ENCODE peak calls at places on chromosomes 12 and 14, in nine cellular contexts. V, I, U, J, H, G, Z, Q and C are unnamed samples.
A peak's percentile ranks its signal among the peaks of the same experiment; 100 is the strongest.

GRCh38 chr12:108720757-108721514 is 10.4 kb downstream of the CORO1C start:
- DNase-seq in V (no peak), I (no peak), U (no peak), J (no peak), H (no peak), G (no peak), Z (no peak), Q (peak; percentile 90), C (no peak)

GRCh38 chr14:102419276-102419675 is 56.5 kb downstream of the TECPR2 start:
- DNase-seq in V (no peak), I (no peak), U (no peak), J (no peak), H (no peak), G (no peak), Z (no peak), Q (no peak), C (no peak)

GRCh38 chr12:130713581-130713991 is 2.5 kb downstream of the RIMBP2 start:
- DNase-seq in V (no peak), I (no peak), U (no peak), J (no peak), H (no peak), G (no peak), Z (no peak), Q (peak; percentile 22), C (no peak)

GRCh38 chr12:123705935-123706334 is 6.2 kb upstream of the ATP6V0A2 start:
- DNase-seq in V (no peak), I (no peak), U (no peak), J (no peak), H (no peak), G (no peak), Z (no peak), Q (no peak), C (no peak)

GRCh38 chr12:96045566-96045965 is 10.2 kb upstream of the LTA4H start:
- DNase-seq in V (no peak), I (no peak), U (no peak), J (no peak), H (peak; percentile 71), G (no peak), Z (no peak), Q (no peak), C (no peak)

GRCh38 chr12:116726749-116727148 is 11.1 kb downstream of the SPRING1 start:
- DNase-seq in V (peak; percentile 39), I (no peak), U (no peak), J (no peak), H (no peak), G (no peak), Z (no peak), Q (no peak), C (no peak)

GRCh38 chr14:105086833-105087307 is 21.6 kb upstream of the GPR132 start:
- DNase-seq in V (no peak), I (peak; percentile 74), U (peak; percentile 74), J (peak; percentile 82), H (peak; percentile 92), G (peak; percentile 67), Z (peak; percentile 84), Q (peak; percentile 91), C (no peak)

GRCh38 chr12:4894019-4894418 is 15.7 kb upstream of the KCNA1 start:
- DNase-seq in V (no peak), I (no peak), U (no peak), J (no peak), H (no peak), G (no peak), Z (no peak), Q (no peak), C (no peak)

GRCh38 chr14:74243051-74243450 is 3.8 kb downstream of the VSX2 start:
- DNase-seq in V (no peak), I (no peak), U (no peak), J (no peak), H (no peak), G (no peak), Z (no peak), Q (no peak), C (no peak)

GRCh38 chr14:74240794-74241610 is 1.8 kb downstream of the VSX2 start:
- DNase-seq in V (no peak), I (no peak), U (no peak), J (peak; percentile 13), H (no peak), G (no peak), Z (no peak), Q (peak; percentile 41), C (no peak)

GRCh38 chr14:74244115-74244514 is 4.9 kb downstream of the VSX2 start:
- DNase-seq in V (no peak), I (peak; percentile 21), U (no peak), J (no peak), H (no peak), G (no peak), Z (no peak), Q (no peak), C (no peak)

GRCh38 chr14:74241611-74242005 is 2.4 kb downstream of the VSX2 start:
- DNase-seq in V (no peak), I (no peak), U (no peak), J (no peak), H (no peak), G (no peak), Z (no peak), Q (no peak), C (no peak)

GRCh38 chr14:74242055-74243042 is 3.1 kb downstream of the VSX2 start:
- DNase-seq in V (no peak), I (no peak), U (no peak), J (no peak), H (no peak), G (no peak), Z (no peak), Q (no peak), C (no peak)
- H3K27me3 ChIP-seq in V (peaks cover 80% of the 10 kb centered on the region), I (peaks cover 74% of the 10 kb centered on the region), U (peaks cover 16% of the 10 kb centered on the region), J (peaks cover 44% of the 10 kb centered on the region), H (peaks cover 96% of the 10 kb centered on the region), G (peaks cover 60% of the 10 kb centered on the region), Z (peaks cover 95% of the 10 kb centered on the region), Q (peaks cover 92% of the 10 kb centered on the region), C (peaks cover 89% of the 10 kb centered on the region)

DNA sequence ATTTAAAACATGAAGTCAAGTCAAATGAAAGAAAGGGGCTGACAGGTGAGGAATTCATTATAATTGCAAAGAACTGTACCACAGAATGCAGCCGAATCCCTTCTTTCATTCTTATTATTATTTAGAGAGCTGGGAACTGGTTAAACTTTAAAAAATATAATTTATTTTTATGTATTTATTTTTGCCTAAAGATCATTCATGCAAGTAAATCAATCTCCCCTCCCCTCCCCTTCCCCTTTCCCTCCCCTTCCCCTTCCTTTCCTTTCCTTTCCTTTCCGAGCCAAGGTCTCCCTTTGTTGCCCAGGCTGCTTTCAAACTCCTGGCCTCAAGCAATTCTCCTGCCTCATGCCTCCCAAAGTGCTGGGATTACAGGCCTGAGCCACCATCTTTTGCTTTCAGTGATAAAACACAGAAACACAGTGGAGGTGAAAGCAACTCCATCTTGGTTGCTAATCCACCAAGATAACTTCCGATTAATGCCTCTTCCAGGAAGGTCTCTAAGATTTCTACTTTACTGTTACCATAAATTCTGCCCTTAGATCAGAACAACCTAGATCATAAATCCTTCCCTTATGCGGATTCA is 6.0 kb upstream of the UBC start:
- DNase-seq in V (no peak), I (no peak), U (no peak), J (no peak), H (no peak), G (no peak), Z (peak; percentile 15), Q (no peak), C (no peak)
- H3K4me3 ChIP-seq in V (no peak overlapping the region), I (peak overlapping the region; percentile 23), U (no peak overlapping the region), J (peak overlapping the region; percentile 99), H (no peak overlapping the region), G (peak overlapping the region; percentile 19), Z (no peak overlapping the region), Q (peak overlapping the region; percentile 36), C (no peak overlapping the region)

GRCh38 chr12:85280138-85280983 is at the start of gene ALX1:
- DNase-seq in V (no peak), I (no peak), U (no peak), J (no peak), H (peak; percentile 37), G (no peak), Z (peak; percentile 70), Q (peak; percentile 50), C (no peak)

GRCh38 chr12:85280984-85281946 is 1.2 kb downstream of the ALX1 start:
- DNase-seq in V (no peak), I (no peak), U (no peak), J (no peak), H (no peak), G (no peak), Z (no peak), Q (no peak), C (no peak)

GRCh38 chr12:85279449-85280137 is 427 bp upstream of the ALX1 start:
- DNase-seq in V (no peak), I (no peak), U (no peak), J (no peak), H (peak; percentile 29), G (no peak), Z (no peak), Q (no peak), C (no peak)

GRCh38 chr12:85277900-85278597 is 2.0 kb upstream of the ALX1 start:
- DNase-seq in V (no peak), I (no peak), U (no peak), J (no peak), H (peak; percentile 24), G (no peak), Z (no peak), Q (no peak), C (no peak)

DNA sequence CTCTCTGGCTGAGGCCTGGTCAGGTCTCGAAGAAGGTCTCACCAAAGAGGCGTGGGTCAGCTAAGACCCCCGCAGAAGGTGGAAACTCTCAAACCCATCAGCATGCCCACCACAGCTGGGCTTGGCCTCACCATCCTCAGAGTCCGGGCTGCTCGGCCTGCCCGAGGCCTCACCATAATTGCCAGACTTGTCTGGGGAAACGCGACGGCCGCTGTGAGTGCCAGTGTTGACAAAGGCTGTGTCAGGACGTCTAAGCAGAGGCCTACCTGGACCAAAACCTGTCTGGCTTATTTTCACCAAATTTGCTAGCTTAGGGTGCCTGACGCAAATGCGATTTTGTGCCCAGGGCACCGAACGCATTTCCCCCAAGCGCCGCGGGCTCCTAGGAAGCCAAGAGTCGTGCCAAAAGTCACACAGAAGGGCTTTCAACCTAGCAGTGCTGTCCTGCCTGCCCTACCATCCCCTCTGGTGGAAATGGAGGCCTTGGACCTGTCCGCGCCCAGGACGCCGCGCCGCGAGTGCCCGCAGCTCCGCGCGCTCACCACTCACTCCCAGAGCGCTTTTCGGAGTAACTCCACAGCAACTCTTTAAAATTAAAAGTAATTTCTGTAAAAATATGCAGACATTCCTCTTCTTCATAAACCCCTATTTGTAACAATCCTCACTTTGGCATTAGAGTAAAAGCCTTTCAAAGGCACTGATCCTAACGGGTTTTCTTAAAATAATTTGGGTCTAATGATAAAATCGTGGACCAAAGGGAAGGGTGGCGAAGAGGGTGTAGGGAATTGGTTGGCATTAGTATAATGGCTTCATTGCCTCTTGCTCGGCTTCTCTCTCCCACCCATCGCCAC is 1.2 kb upstream of the ALX1 start:
- DNase-seq in V (no peak), I (no peak), U (no peak), J (no peak), H (peak; percentile 32), G (no peak), Z (no peak), Q (no peak), C (no peak)
- H3K27me3 ChIP-seq in V (peaks cover 25% of the 10 kb centered on the region), I (no peaks in the 10 kb centered on the region), U (no peaks in the 10 kb centered on the region), J (peaks cover 4% of the 10 kb centered on the region), H (peaks cover 96% of the 10 kb centered on the region), G (peaks cover 18% of the 10 kb centered on the region), Z (peaks cover 26% of the 10 kb centered on the region), Q (peaks cover 80% of the 10 kb centered on the region), C (peaks cover 67% of the 10 kb centered on the region)

DNA sequence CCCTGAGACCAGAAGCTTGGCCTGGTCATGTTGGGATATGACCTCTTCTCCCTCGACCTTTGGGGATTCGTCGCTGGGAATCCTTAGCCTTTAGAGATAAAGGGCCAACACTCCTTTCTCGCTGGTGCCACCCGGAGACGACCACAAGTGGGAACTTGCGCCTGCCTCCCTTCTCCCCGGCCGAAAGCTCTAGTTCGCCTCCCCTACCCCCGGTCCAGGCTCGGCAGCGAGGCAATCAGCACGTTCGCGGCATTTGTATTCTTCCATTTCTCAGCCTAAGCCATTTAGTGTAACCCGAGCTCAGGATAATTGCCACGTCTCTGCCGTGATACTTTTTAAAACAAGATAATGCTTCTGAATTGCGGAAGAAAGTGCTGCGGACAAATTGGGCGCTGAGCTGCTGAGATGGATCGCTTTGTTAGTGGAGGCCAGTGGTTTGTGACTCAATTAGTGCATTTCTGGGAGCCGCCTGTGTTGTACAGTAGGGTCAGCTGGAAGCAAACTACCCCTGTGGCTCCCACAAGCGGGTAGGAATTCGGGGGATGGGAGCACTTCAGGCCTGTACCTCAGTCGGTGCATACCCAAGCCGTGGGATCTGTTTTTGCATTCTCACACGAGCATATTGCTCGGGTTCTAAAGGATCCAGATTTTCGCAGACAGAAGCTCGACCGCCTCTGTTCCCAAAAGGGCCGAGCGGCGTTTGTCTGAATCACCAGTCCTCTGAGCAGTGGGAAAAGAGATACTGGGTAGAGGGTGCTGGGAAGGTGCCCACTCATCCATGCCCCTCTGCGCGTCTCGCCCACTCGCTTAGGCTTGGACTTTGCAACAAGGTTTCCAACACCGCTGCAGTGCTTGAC is 6.8 kb upstream of the SIX1 start:
- DNase-seq in V (no peak), I (no peak), U (no peak), J (no peak), H (no peak), G (no peak), Z (no peak), Q (no peak), C (no peak)
- H3K4me3 ChIP-seq in V (no peak overlapping the region), I (no peak overlapping the region), U (peak overlapping the region; percentile 63), J (no peak overlapping the region), H (peak overlapping the region; percentile 66), G (peak overlapping the region; percentile 58), Z (peak overlapping the region; percentile 69), Q (peak overlapping the region; percentile 87), C (peak overlapping the region; percentile 73)